ENCODE peak calls at places on chromosomes 6 and 20, in four cellular contexts. One of them, this sample, is unnamed.

GRCh38 chr6:13012977-13013680 is 296.6 kb downstream of the PHACTR1 start:
- DNase-seq in prostate gland: no peak
- DNase-seq in Karpas-422: no peak
- DNase-seq in mammary epithelial cell: no peak
- DNase-seq in this sample: peak; percentile 93

GRCh38 chr6:125183391-125183790 is 29.8 kb downstream of the TPD52L1 start:
- DNase-seq in prostate gland: no peak
- DNase-seq in mammary epithelial cell: no peak
- DNase-seq in Karpas-422: no peak
- DNase-seq in this sample: no peak

GRCh38 chr6:169997930-169998218 is 246.5 kb downstream of the ERMARD start:
- DNase-seq in mammary epithelial cell: no peak
- DNase-seq in Karpas-422: no peak
- DNase-seq in prostate gland: no peak
- DNase-seq in this sample: no peak

GRCh38 chr6:113306552-113307145 is 550.5 kb upstream of the MARCKS start:
- DNase-seq in prostate gland: peak; percentile 64
- DNase-seq in mammary epithelial cell: peak; percentile 62
- DNase-seq in Karpas-422: peak; percentile 62
- DNase-seq in this sample: peak; percentile 92

GRCh38 chr6:15319677-15320076 is 73.8 kb downstream of the JARID2 start:
- DNase-seq in Karpas-422: no peak
- DNase-seq in mammary epithelial cell: no peak
- DNase-seq in prostate gland: no peak
- DNase-seq in this sample: no peak

GRCh38 chr20:20668639-20669038 is 43.8 kb downstream of the RALGAPA2 start:
- DNase-seq in Karpas-422: peak; percentile 89
- DNase-seq in mammary epithelial cell: no peak
- DNase-seq in prostate gland: no peak
- DNase-seq in this sample: no peak

GRCh38 chr20:49999329-49999728 is 16.5 kb downstream of the SNAI1 start:
- DNase-seq in Karpas-422: no peak
- DNase-seq in mammary epithelial cell: no peak
- DNase-seq in prostate gland: no peak
- DNase-seq in this sample: no peak

GRCh38 chr6:52155791-52156576 is 30.2 kb upstream of the IL17A start:
- DNase-seq in Karpas-422: no peak
- DNase-seq in prostate gland: no peak
- DNase-seq in mammary epithelial cell: peak; percentile 76
- DNase-seq in this sample: peak; percentile 63

GRCh38 chr20:46651091-46651962 is at the start of gene SLC13A3:
- DNase-seq in prostate gland: no peak
- DNase-seq in Karpas-422: no peak
- DNase-seq in mammary epithelial cell: no peak
- DNase-seq in this sample: peak; percentile 87

GRCh38 chr6:44011350-44011925 is 115.8 kb downstream of the MRPL14 start:
- DNase-seq in Karpas-422: no peak
- DNase-seq in prostate gland: no peak
- DNase-seq in mammary epithelial cell: no peak
- DNase-seq in this sample: peak; percentile 35
- H3K4me3 ChIP-seq in Karpas-422: no peak overlapping the region
- H3K4me3 ChIP-seq in prostate gland: no peak overlapping the region
- H3K4me3 ChIP-seq in mammary epithelial cell: no peak overlapping the region
- H3K4me3 ChIP-seq in this sample: no peak overlapping the region

GRCh38 chr6:154508573-154509375 is 1.7 kb downstream of the CNKSR3 start:
- DNase-seq in Karpas-422: no peak
- DNase-seq in mammary epithelial cell: peak; percentile 57
- DNase-seq in prostate gland: peak; percentile 45
- DNase-seq in this sample: no peak
- H3K4me3 ChIP-seq in Karpas-422: no peak overlapping the region
- H3K4me3 ChIP-seq in mammary epithelial cell: peak overlapping the region; percentile 76
- H3K4me3 ChIP-seq in prostate gland: peak overlapping the region; percentile 65
- H3K4me3 ChIP-seq in this sample: peak overlapping the region; percentile 86

DNA sequence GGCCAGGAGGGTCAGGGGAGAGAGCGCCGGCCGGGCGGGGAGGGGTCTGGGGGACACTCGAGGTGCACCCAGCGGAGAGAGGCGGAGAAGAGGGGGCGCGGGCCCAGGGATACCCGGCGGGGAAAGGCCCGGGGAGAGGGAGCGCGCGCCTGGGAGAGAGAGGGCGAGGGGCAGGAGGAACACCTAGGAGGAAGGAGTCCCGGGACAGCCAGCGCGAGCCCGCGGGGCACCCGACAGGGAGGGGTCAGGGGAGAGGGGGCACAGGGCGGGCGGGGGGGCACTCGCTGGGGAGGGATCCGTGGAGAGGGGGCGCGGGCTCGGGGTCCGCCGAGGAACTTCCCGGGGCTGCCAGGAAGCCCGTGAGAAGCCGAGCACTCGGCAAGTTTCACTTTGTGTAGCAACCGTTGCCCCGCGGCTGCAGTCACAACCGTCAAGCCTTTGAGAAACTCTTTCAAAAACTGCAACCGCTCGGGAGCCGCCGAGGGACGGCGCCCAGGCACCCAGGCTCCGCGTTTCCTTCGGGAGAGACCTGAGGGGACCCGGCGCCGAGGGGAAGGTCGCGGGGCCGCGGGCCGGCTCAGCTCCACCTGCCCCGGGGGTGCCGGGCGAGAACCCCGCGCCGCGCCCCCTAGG is 472 bp downstream of the EZR start:
- DNase-seq in Karpas-422: peak; percentile 86
- DNase-seq in prostate gland: peak; percentile 45
- DNase-seq in mammary epithelial cell: peak; percentile 63
- DNase-seq in this sample: peak; percentile 87
- H3K4me3 ChIP-seq in Karpas-422: peak overlapping the region; percentile 82
- H3K4me3 ChIP-seq in prostate gland: peak overlapping the region; percentile 94
- H3K4me3 ChIP-seq in mammary epithelial cell: peak overlapping the region; percentile 80
- H3K4me3 ChIP-seq in this sample: peak overlapping the region; percentile 68

DNA sequence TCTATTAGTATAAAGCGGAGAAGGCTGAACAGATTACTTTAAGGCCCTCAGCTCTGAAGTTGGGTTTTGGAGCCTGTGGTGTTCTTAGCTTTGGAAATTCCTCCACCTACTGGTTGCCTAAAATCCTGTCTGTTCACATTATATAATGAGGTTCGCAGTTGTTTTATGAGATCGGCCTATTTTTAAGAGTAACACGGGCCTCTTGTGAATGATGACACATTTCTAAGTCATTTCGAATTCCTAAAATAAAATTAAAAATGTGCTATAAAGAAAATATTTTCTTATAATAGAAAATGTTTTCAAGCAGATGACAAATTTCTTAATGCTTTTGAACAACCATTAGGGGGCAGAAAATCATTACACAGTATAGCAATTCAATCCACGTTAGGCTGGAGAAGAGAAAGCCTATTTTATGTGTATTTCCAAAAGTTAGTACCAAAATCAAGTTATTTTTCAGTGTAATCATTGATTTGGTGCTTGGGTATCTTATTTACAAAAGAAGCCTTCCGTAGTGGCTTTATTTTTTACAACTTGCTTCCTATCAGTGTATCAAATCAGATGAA is 15.8 kb upstream of the FAM8A1 start:
- DNase-seq in prostate gland: peak; percentile 55
- DNase-seq in mammary epithelial cell: peak; percentile 58
- DNase-seq in Karpas-422: peak; percentile 79
- DNase-seq in this sample: peak; percentile 53
- H3K4me3 ChIP-seq in prostate gland: no peak overlapping the region
- H3K4me3 ChIP-seq in mammary epithelial cell: no peak overlapping the region
- H3K4me3 ChIP-seq in Karpas-422: no peak overlapping the region
- H3K4me3 ChIP-seq in this sample: no peak overlapping the region

DNA sequence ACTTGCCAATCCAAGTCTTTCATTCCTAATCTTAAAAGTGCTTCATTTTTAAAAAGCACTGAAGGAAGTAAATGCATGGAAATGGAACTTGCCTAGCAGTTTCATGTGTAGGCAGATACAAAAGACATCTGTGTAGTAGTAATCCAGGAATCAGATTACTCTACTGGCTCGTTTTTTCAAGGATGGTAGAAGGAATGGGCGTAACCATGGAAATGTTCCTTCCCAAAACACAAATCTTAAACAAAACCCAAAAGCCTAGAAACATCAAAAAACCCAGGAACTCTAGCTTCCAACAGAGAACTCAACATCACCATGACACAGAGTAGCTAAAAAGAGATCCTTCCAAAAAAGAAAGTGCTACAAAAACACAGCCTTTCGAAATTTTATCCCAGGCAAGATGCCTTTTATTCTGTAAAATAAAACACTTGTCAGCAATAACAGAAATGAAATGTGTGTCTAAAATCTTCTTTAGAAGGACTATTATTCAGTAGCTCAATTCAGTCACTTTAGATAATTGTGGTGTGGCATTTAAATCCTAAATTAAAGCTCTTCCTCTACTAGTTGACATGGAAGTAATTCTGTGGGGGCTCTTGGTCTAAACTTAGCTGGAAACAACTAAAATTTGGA is 81.7 kb downstream of the FAM217A start:
- DNase-seq in Karpas-422: no peak
- DNase-seq in prostate gland: no peak
- DNase-seq in mammary epithelial cell: peak; percentile 35
- DNase-seq in this sample: no peak
- H3K4me3 ChIP-seq in Karpas-422: no peak overlapping the region
- H3K4me3 ChIP-seq in prostate gland: no peak overlapping the region
- H3K4me3 ChIP-seq in mammary epithelial cell: no peak overlapping the region
- H3K4me3 ChIP-seq in this sample: no peak overlapping the region

GRCh38 chr6:139429559-139430150 is 55.2 kb upstream of the CITED2 start:
- DNase-seq in Karpas-422: no peak
- DNase-seq in prostate gland: no peak
- DNase-seq in mammary epithelial cell: no peak
- DNase-seq in this sample: no peak

GRCh38 chr6:139425780-139426179 is 51.3 kb upstream of the CITED2 start:
- DNase-seq in prostate gland: no peak
- DNase-seq in Karpas-422: no peak
- DNase-seq in mammary epithelial cell: no peak
- DNase-seq in this sample: no peak

GRCh38 chr6:139427199-139427598 is 52.8 kb upstream of the CITED2 start:
- DNase-seq in prostate gland: no peak
- DNase-seq in Karpas-422: no peak
- DNase-seq in mammary epithelial cell: no peak
- DNase-seq in this sample: no peak

GRCh38 chr6:139423970-139424667 is 49.7 kb upstream of the CITED2 start:
- DNase-seq in Karpas-422: no peak
- DNase-seq in prostate gland: no peak
- DNase-seq in mammary epithelial cell: no peak
- DNase-seq in this sample: no peak

DNA sequence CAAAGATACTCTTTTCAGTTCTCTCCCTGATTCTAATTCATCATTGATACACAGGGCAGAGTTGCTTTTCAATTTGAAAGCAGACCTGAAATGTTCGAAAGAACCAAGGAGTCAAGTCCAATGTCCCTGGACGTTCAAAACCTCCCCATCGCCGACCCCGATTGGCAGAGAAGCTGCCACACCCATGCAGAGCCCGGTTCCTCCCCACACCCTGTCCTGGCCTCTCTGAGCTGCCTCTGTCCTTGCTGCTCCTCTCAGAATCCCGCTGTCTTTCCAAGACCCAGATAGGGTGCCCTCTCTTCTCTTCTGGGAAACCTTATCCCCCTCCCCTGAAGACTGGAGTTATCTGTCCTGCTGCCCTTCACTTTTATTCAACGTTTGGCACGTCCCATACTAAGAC is 52.3 kb upstream of the CITED2 start:
- DNase-seq in mammary epithelial cell: no peak
- DNase-seq in prostate gland: no peak
- DNase-seq in Karpas-422: no peak
- DNase-seq in this sample: no peak
- H3K4me3 ChIP-seq in mammary epithelial cell: no peak overlapping the region
- H3K4me3 ChIP-seq in prostate gland: no peak overlapping the region
- H3K4me3 ChIP-seq in Karpas-422: no peak overlapping the region
- H3K4me3 ChIP-seq in this sample: no peak overlapping the region

GRCh38 chr6:5412017-5412416 is 150.7 kb downstream of the FARS2 start:
- DNase-seq in mammary epithelial cell: no peak
- DNase-seq in Karpas-422: no peak
- DNase-seq in prostate gland: no peak
- DNase-seq in this sample: peak; percentile 54

GRCh38 chr6:5412663-5413062 is 151.3 kb downstream of the FARS2 start:
- DNase-seq in prostate gland: no peak
- DNase-seq in mammary epithelial cell: peak; percentile 40
- DNase-seq in Karpas-422: no peak
- DNase-seq in this sample: no peak

GRCh38 chr6:5416250-5416649 is 154.9 kb downstream of the FARS2 start:
- DNase-seq in Karpas-422: no peak
- DNase-seq in prostate gland: no peak
- DNase-seq in mammary epithelial cell: no peak
- DNase-seq in this sample: no peak

DNA sequence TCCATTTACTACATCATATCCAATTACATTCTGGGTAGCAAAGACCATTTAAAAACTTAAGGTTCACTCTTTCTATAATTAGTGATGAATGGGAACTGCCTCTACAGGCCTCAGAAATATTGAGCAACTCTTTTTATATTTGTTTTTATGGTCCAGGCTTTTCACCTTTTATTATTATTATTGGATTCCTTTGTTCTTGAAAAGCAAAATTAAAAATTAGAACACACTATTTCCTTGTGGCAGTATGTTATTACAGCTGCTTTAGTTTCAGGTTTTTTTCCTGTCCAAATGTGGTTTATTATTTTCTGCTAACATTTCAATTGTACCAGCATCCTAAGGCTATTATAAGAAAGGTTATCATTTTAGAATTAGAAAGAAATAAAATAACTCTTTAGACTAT is 150.1 kb downstream of the FARS2 start:
- DNase-seq in Karpas-422: no peak
- DNase-seq in prostate gland: no peak
- DNase-seq in mammary epithelial cell: no peak
- DNase-seq in this sample: no peak
- H3K4me3 ChIP-seq in Karpas-422: no peak overlapping the region
- H3K4me3 ChIP-seq in prostate gland: no peak overlapping the region
- H3K4me3 ChIP-seq in mammary epithelial cell: no peak overlapping the region
- H3K4me3 ChIP-seq in this sample: no peak overlapping the region

DNA sequence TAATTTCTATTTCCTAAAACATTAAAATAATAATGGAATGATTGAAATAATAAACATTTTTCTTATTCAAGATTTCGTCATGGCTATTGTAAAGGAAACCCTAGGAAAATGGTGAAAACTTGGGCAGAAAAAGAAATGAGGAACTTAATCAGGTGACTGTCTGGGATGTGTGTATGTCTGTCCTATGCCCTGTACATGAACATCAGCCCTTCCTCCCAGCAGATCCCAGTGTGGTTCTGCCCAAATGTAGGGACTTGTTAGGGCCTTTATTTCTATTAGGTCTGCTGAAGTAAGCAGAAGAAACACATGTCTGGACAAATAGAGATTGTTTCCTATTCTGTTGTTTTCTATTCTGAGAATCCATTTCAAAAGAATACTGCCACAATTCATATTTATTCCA is 13.1 kb downstream of the RIOK1 start:
- DNase-seq in mammary epithelial cell: no peak
- DNase-seq in prostate gland: no peak
- DNase-seq in Karpas-422: no peak
- DNase-seq in this sample: no peak
- H3K4me3 ChIP-seq in mammary epithelial cell: no peak overlapping the region
- H3K4me3 ChIP-seq in prostate gland: no peak overlapping the region
- H3K4me3 ChIP-seq in Karpas-422: no peak overlapping the region
- H3K4me3 ChIP-seq in this sample: no peak overlapping the region

This sample was measured in endodermal cell.